ENCODE peak calls at places on chromosomes 12 and 14, in four cellular contexts. X is hepatocyte, V is psoas muscle, C is breast epithelium. Z is an unnamed sample.
A peak's percentile ranks its signal among the peaks of the same experiment; 100 is the strongest.

GRCh38 chr12:71865166-71865713 is 25.7 kb downstream of the TBC1D15 start:
- DNase-seq in X (no peak), V (peak; percentile 17), C (no peak), Z (no peak)

GRCh38 chr14:88129306-88130056 is 124.5 kb downstream of the GPR65 start:
- DNase-seq in X (peak; percentile 36), V (no peak), C (no peak), Z (no peak)

GRCh38 chr12:19201653-19202052 is 72.1 kb downstream of the PLEKHA5 start:
- DNase-seq in X (no peak), V (no peak), C (no peak), Z (no peak)

GRCh38 chr12:26231930-26232329 is 36.6 kb downstream of the SSPN start:
- DNase-seq in X (no peak), V (no peak), C (no peak), Z (no peak)

GRCh38 chr12:130829391-130830245 is 9.4 kb downstream of the STX2 start:
- DNase-seq in X (no peak), V (no peak), C (no peak), Z (no peak)

GRCh38 chr12:89192419-89192818 is 159.9 kb downstream of the DUSP6 start:
- DNase-seq in X (no peak), V (no peak), C (no peak), Z (no peak)

GRCh38 chr12:113831486-113831885 is 134.6 kb downstream of the RBM19 start:
- DNase-seq in X (no peak), V (no peak), C (no peak), Z (no peak)

GRCh38 chr12:19194963-19195362 is 65.4 kb downstream of the PLEKHA5 start:
- DNase-seq in X (no peak), V (no peak), C (no peak), Z (no peak)

GRCh38 chr14:68634346-68634745 is 158.5 kb downstream of the ZFP36L1 start:
- DNase-seq in X (no peak), V (no peak), C (no peak), Z (no peak)

GRCh38 chr12:65822732-65823480 is 1.4 kb upstream of the HMGA2 start:
- DNase-seq in X (peak; percentile 71), V (no peak), C (no peak), Z (no peak)

GRCh38 chr12:105166736-105167135 is 59.2 kb downstream of the WASHC4 start:
- DNase-seq in X (no peak), V (no peak), C (no peak), Z (no peak)

GRCh38 chr12:86230516-86231146 is 25.6 kb downstream of the MGAT4C start:
- DNase-seq in X (no peak), V (no peak), C (no peak), Z (no peak)

GRCh38 chr14:76820700-76821099 is 5.5 kb upstream of the LRRC74A start:
- DNase-seq in X (no peak), V (no peak), C (no peak), Z (no peak)

GRCh38 chr12:10052111-10052913 is 21.8 kb downstream of the CLEC9A start:
- DNase-seq in X (no peak), V (no peak), C (no peak), Z (no peak)

GRCh38 chr12:79274571-79275064 is 410.0 kb downstream of the SYT1 start:
- DNase-seq in X (no peak), V (no peak), C (no peak), Z (no peak)

GRCh38 chr12:105205322-105206048 is 30.5 kb downstream of the APPL2 start:
- DNase-seq in X (no peak), V (no peak), C (no peak), Z (no peak)

GRCh38 chr14:42541535-42542001 is 934.9 kb downstream of the LRFN5 start:
- DNase-seq in X (no peak), V (no peak), C (no peak), Z (no peak)

GRCh38 chr12:5166976-5167375 is 123.3 kb downstream of the KCNA5 start:
- DNase-seq in X (peak; percentile 24), V (no peak), C (no peak), Z (no peak)

GRCh38 chr12:40099423-40099853 is 6.4 kb downstream of the SLC2A13 start:
- DNase-seq in X (peak; percentile 69), V (no peak), C (no peak), Z (no peak)

GRCh38 chr12:17992002-17992656 is 97.9 kb downstream of the RERGL start:
- DNase-seq in X (peak; percentile 51), V (no peak), C (no peak), Z (no peak)

GRCh38 chr14:95759952-95760351 is 46.0 kb upstream of the TCL1A start:
- DNase-seq in X (no peak), V (no peak), C (no peak), Z (no peak)

GRCh38 chr12:55037349-55037748 is 17.6 kb downstream of the NEUROD4 start:
- DNase-seq in X (peak; percentile 9), V (no peak), C (no peak), Z (no peak)

GRCh38 chr14:105324080-105324778 is 9.7 kb downstream of the PACS2 start:
- DNase-seq in X (no peak), V (peak; percentile 60), C (no peak), Z (no peak)

GRCh38 chr14:75917322-75918251 is 64.2 kb downstream of the TGFB3 start:
- DNase-seq in X (no peak), V (no peak), C (no peak), Z (no peak)

GRCh38 chr12:109566424-109566823 is 6.9 kb downstream of the MMAB start:
- DNase-seq in X (no peak), V (no peak), C (no peak), Z (no peak)

GRCh38 chr14:94500264-94500663 is 9.0 kb downstream of the SERPINA12 start:
- DNase-seq in X (no peak), V (no peak), C (no peak), Z (no peak)

GRCh38 chr12:120225852-120226640 is 25.1 kb upstream of the RPLP0 start:
- DNase-seq in X (no peak), V (peak; percentile 22), C (no peak), Z (no peak)

GRCh38 chr12:91441996-91442395 is 259.4 kb upstream of the DCN start:
- DNase-seq in X (no peak), V (no peak), C (no peak), Z (no peak)

GRCh38 chr12:21651821-21652220 is 5.8 kb downstream of the LDHB start:
- DNase-seq in X (no peak), V (no peak), C (no peak), Z (no peak)

GRCh38 chr14:78010688-78011087 is 159.5 kb upstream of the NRXN3 start:
- DNase-seq in X (no peak), V (peak; percentile 19), C (no peak), Z (no peak)

GRCh38 chr14:29851397-29851796 is 76.2 kb downstream of the PRKD1 start:
- DNase-seq in X (no peak), V (no peak), C (no peak), Z (no peak)

DNA sequence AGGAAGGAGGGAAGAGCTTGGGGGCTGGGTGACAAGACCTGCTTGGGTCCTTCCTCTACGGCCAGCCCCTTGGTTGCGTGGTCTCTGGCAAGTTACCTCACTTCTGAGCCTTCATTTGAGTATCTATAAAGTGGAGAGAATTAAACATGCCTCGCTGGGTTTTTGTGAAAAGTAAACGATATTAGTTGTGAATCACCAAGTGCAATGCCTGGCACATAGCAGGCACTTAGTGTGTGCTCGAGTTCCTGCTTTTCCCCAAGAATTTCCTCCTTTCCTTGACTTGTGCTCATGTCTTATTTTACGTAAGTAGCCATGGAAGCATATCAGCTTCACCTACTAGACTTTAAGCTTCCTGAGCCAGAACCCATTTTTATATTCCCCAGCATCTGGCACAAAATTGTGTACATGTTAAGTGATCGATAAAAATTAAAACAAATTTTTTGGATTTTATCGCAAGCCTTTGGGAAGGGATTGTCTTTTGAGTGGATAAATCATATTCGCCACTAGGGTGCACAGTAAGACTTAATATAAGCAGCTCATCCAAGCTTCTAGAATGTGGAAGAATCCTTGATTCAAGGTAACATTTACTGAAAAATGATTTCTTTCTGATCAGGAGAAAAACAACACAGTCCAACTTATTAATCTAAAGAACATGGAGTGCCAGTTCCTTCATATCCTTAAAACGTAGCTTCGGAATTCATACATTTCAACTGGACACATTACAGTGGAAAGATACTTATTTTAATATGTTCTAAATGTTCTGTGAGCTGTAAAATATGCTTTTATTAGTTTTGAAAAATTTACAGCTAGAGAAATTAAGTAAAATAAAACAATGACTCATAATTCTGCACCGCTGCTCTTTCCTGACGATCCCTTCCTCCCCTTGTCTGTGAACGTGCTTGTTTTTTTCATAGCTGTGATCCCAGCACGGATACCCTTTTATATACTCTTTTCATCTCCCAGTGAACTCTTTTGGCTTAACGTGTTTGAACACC is 62.0 kb downstream of the SLC25A47 start:
- DNase-seq in X (peak; percentile 76), V (no peak), C (no peak), Z (no peak)
- TF ChIP-seq CTCF in X (peak; percentile 76), V (peak; percentile 43), C (peak; percentile 40), Z (no peak)

GRCh38 chr14:50010752-50011151 is 105.6 kb downstream of the VCPKMT start:
- DNase-seq in X (no peak), V (no peak), C (no peak), Z (no peak)
- H3K27ac ChIP-seq in X (no peak overlapping the region), V (no peak overlapping the region), C (no peak overlapping the region), Z (no peak overlapping the region)

DNA sequence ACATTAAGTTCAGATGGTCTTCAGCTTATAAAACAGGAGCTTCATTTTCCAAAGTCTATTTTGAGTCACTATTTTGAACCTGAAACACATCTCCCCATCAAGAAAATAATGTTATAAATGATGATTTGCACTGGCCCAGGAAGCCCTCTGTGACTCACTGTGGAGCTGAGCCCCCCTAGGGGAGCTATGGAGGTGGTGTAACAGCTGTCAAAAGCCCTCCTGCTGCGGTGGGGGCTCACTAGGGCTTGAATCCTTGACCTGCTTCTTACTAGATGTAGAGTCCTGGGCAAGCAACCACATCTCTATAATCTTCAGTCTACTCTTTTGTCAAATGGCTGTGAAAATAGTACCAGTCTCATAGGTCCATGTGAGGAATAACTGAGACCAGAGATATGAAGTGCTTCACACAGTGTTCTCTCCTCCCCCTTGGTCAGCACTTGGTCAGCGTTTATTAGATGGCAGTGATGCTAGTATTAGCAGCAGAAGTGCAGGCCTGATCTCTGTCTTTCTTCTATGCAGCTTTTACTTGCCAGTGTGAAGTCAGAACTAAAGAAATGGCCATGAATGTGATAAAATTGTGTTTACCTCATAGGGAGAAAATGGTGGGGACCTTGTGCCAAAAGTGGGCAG is 83.4 kb downstream of the RTN1 start:
- DNase-seq in X (no peak), V (no peak), C (no peak), Z (no peak)
- TF ChIP-seq CTCF in X (no peak), V (no peak), C (no peak), Z (no peak)

GRCh38 chr14:32022938-32023466 is 54.1 kb upstream of the ARHGAP5 start:
- DNase-seq in X (no peak), V (no peak), C (no peak), Z (no peak)

GRCh38 chr14:32019271-32019670 is 57.8 kb upstream of the ARHGAP5 start:
- DNase-seq in X (no peak), V (no peak), C (no peak), Z (no peak)

GRCh38 chr14:32022525-32022924 is 54.6 kb upstream of the ARHGAP5 start:
- DNase-seq in X (no peak), V (no peak), C (no peak), Z (no peak)

GRCh38 chr14:32020882-32021281 is 56.2 kb upstream of the ARHGAP5 start:
- DNase-seq in X (no peak), V (no peak), C (no peak), Z (no peak)

DNA sequence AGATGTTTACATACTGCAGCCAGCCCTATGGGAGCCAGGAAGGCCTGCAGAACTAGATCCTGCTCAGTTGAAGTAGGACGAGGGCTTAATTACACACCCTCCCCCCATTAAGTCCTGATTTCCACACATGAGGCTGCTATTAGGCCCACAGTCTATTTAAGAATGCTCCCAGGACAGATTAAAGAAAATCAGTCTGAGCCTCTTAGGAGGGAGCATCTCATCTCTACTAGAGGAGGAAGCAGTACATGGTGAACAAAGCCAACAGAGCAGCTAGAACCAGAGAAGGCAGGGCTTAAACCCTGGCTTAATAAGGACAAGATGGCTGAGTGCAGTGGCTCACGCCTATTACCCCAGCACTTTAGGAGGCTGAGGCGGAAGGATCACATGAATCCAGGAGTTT is 55.8 kb upstream of the ARHGAP5 start:
- DNase-seq in X (no peak), V (no peak), C (no peak), Z (no peak)
- H3K27ac ChIP-seq in X (peak overlapping the region; percentile 76), V (no peak overlapping the region), C (no peak overlapping the region), Z (no peak overlapping the region)

Z was measured in CD4-positive, alpha-beta T cell.